ENCODE peak calls at places on chromosomes 13 and 19, in five cellular contexts. F is IMR-90, A is H1, Q is H9, P is neuronal stem cell. L is an unnamed sample. For H3K4me1, the result is how much of the 10 kb centered on the place peaks cover.

GRCh38 chr13:70668293-70668692 is 560.0 kb upstream of the KLHL1 start:
- DNase-seq in F (no peak), A (no peak), Q (peak), P (peak), L (no peak)

GRCh38 chr13:26538363-26539317 is 18.8 kb upstream of the WASF3 start:
- DNase-seq in F (no peak), A (no peak), Q (no peak), P (no peak), L (no peak)

GRCh38 chr19:7500811-7501450 is 12.1 kb upstream of the PEX11G start:
- DNase-seq in F (peak), A (peak), Q (peak), P (peak), L (peak)

GRCh38 chr13:22111961-22112360 is 441.1 kb downstream of the FGF9 start:
- DNase-seq in F (no peak), A (no peak), Q (no peak), P (no peak), L (no peak)

GRCh38 chr13:25300861-25301346 is 521 bp upstream of the NUP58 start:
- DNase-seq in F (no peak), A (no peak), Q (peak), P (no peak), L (no peak)

GRCh38 chr13:45830121-45830520 is 21.4 kb downstream of the SIAH3 start:
- DNase-seq in F (no peak), A (peak), Q (no peak), P (no peak), L (no peak)

GRCh38 chr19:6060600-6061391 is 49.5 kb downstream of the RFX2 start:
- DNase-seq in F (peak), A (no peak), Q (peak), P (no peak), L (no peak)

GRCh38 chr19:37867831-37868230 is 38.6 kb downstream of the WDR87 start:
- DNase-seq in F (peak), A (no peak), Q (no peak), P (no peak), L (peak)

GRCh38 chr13:99151516-99151915 is 49.1 kb upstream of the UBAC2 start:
- DNase-seq in F (peak), A (no peak), Q (no peak), P (no peak), L (peak)

GRCh38 chr13:51524846-51525566 is 59.3 kb upstream of the WDFY2 start:
- DNase-seq in F (peak), A (no peak), Q (no peak), P (no peak), L (peak)

GRCh38 chr13:78909276-78909675 is 250.3 kb upstream of the OBI1 start:
- DNase-seq in F (no peak), A (no peak), Q (no peak), P (no peak), L (no peak)

GRCh38 chr19:31350693-31351211 is 1.5 kb upstream of the TSHZ3 start:
- DNase-seq in F (peak), A (peak), Q (peak), P (no peak), L (peak)

GRCh38 chr19:33394723-33395560 is 21.4 kb downstream of the CEBPG start:
- DNase-seq in F (no peak), A (no peak), Q (no peak), P (no peak), L (no peak)

GRCh38 chr19:50371914-50372475 is 4.3 kb upstream of the NR1H2 start:
- DNase-seq in F (no peak), A (no peak), Q (no peak), P (no peak), L (peak)

GRCh38 chr13:41558781-41559560 is 101.6 kb downstream of the RGCC start:
- DNase-seq in F (no peak), A (no peak), Q (no peak), P (no peak), L (no peak)

GRCh38 chr13:44257806-44258205 is 115.8 kb upstream of the SERP2 start:
- DNase-seq in F (no peak), A (no peak), Q (no peak), P (no peak), L (peak)

GRCh38 chr13:109610517-109610916 is 175.9 kb downstream of the IRS2 start:
- DNase-seq in F (no peak), A (peak), Q (peak), P (no peak), L (no peak)

GRCh38 chr13:22893149-22893548 is 287.6 kb upstream of the SGCG start:
- DNase-seq in F (no peak), A (no peak), Q (no peak), P (no peak), L (no peak)

GRCh38 chr13:74148437-74148836 is 14.2 kb upstream of the KLF12 start:
- DNase-seq in F (no peak), A (no peak), Q (no peak), P (no peak), L (no peak)

GRCh38 chr13:113089693-113090414 is 15.7 kb upstream of the F7 start:
- DNase-seq in F (no peak), A (no peak), Q (peak), P (no peak), L (no peak)

GRCh38 chr13:70330697-70331361 is 222.6 kb upstream of the KLHL1 start:
- DNase-seq in F (no peak), A (no peak), Q (no peak), P (no peak), L (no peak)

GRCh38 chr19:46229442-46229841 is at the start of gene IGFL1:
- DNase-seq in F (no peak), A (no peak), Q (no peak), P (no peak), L (no peak)

GRCh38 chr19:29366757-29367156 is 153.8 kb upstream of the UQCRFS1 start:
- DNase-seq in F (no peak), A (peak), Q (no peak), P (no peak), L (no peak)

GRCh38 chr19:14432817-14433453 is at the start of gene PKN1:
- DNase-seq in F (no peak), A (peak), Q (peak), P (peak), L (no peak)

GRCh38 chr13:97432232-97432916 is 1.6 kb upstream of the RAP2A start:
- DNase-seq in F (no peak), A (no peak), Q (no peak), P (no peak), L (no peak)

GRCh38 chr13:107866007-107866665 is 349.2 kb downstream of the LIG4 start:
- DNase-seq in F (peak), A (peak), Q (peak), P (peak), L (peak)

GRCh38 chr19:38979867-38980266 is 4.3 kb upstream of the FBXO17 start:
- DNase-seq in F (no peak), A (no peak), Q (no peak), P (no peak), L (no peak)

GRCh38 chr13:77827350-77827749 is 91.3 kb downstream of the EDNRB start:
- DNase-seq in F (no peak), A (no peak), Q (no peak), P (no peak), L (no peak)

GRCh38 chr19:11268783-11269267 is 6.5 kb upstream of the DOCK6 start:
- DNase-seq in F (peak), A (no peak), Q (no peak), P (no peak), L (peak)

GRCh38 chr19:47257411-47258169 is 1.3 kb downstream of the CCDC9 start:
- DNase-seq in F (no peak), A (no peak), Q (no peak), P (no peak), L (no peak)

GRCh38 chr13:41231786-41232185 is 31.6 kb downstream of the MTRF1 start:
- DNase-seq in F (peak), A (no peak), Q (no peak), P (no peak), L (peak)

GRCh38 chr19:42528354-42529247 is at the start of gene CEACAM1:
- DNase-seq in F (no peak), A (peak), Q (no peak), P (no peak), L (no peak)

GRCh38 chr13:101869553-101869952 is 417.1 kb downstream of the ITGBL1 start:
- DNase-seq in F (peak), A (no peak), Q (no peak), P (no peak), L (peak)

GRCh38 chr19:51417107-51417806 is at the start of gene SIGLEC10:
- DNase-seq in F (no peak), A (no peak), Q (peak), P (no peak), L (no peak)

GRCh38 chr19:11410682-11411081 is 8.4 kb downstream of the RGL3 start:
- DNase-seq in F (peak), A (no peak), Q (no peak), P (no peak), L (no peak)

GRCh38 chr19:2260341-2260751 is 4.1 kb upstream of the JSRP1 start:
- DNase-seq in F (no peak), A (no peak), Q (no peak), P (no peak), L (no peak)

GRCh38 chr19:3073931-3074595 is 11.8 kb upstream of the TLE5 start:
- DNase-seq in F (no peak), A (peak), Q (no peak), P (no peak), L (no peak)

GRCh38 chr13:25171517-25172302 is at the start of gene AMER2:
- DNase-seq in F (no peak), A (peak), Q (no peak), P (peak), L (peak)

GRCh38 chr13:33723365-33723764 is 94.6 kb upstream of the RFC3 start:
- DNase-seq in F (no peak), A (no peak), Q (no peak), P (no peak), L (peak)
- H2BK15ac ChIP-seq in F (peak), A (no peak), Q (no peak), P (no peak), L (no peak)

DNA sequence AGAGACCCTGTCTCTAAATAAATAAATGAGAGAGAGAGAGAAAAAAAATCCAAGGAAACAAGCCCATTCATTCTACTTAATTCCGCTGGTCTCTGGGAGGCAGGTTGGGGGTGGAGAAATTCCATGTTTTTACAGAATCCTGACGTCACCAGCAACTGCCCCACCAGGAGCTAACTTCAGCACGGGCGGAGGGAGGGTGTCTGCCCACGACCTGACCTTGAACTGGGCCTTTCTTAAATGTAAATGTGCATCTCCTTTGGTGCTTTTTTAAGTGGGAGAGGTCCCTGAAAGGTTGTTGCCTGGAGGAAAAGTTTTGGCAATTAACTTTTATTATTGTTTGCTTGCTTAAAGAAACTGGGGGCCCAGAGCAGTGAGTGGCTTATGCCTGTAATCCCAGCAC is 15.5 kb downstream of the KLF2 start:
- DNase-seq in F (peak), A (no peak), Q (no peak), P (no peak), L (peak)
- H3K4me1 ChIP-seq in F (under half), A (under half), Q (under half), P (under half), L (under half)

DNA sequence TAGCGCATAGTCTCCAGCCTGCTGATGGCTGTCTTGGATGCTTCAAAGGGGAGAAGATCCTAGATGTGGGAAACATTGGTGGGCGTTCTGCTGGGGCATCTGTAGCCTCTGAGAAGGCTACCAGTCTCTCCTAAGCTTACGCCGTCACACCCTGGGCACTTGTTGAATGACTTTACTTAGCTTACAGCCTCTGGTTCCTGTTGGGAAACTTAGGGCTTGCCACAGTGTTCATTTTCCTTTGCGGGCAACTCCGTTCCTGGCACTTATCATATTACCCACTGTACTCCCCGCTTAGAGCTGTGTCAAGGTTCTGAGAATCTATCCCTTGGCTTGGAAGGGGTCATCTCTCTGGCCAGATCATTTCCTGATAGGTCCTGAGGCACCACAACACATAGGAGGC is 20.7 kb upstream of the ALOX5AP start:
- DNase-seq in F (no peak), A (no peak), Q (no peak), P (no peak), L (no peak)
- H2AFZ ChIP-seq in F (no peak), A (no peak), Q (no peak), P (no peak), L (no peak)

DNA sequence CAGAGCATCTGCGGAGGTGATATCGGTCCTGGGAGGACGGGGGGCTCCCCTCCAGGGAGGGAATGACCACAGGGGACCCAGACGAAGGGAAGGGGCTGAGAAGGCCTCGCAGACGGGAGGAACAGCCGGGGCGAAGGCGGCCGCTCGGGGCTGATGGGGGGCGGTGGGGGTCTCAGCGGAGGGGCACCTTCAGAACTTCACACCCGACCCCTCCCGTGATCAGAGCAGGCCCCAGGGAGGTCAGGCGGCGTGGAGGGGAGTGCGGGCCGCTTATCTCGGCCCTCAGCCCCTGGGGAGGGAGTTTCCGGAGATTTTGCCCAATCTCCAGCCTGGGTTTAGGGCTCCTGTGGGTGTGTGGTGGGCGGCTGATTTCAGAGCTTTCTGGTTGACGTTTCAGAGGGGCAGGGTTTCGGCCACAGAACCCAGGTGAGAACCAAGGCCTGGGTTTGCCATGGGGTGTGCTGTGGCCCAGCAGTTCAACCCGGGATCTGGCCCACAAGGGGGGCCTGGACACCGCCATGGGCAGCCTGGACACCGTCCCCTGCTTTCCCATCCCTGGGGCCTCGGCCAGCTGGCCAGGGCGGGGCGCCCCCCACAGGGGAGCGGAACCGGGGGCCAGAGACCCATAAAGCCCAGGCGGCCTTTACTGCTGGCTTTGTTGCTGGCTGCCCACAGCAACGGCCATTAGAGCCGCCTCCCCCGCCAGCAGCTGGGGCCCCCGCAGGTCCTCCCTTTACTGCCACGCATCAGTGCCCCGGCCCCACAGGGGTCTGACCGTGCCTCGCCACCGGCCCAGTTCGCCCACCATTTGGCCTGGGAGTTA is 29.0 kb downstream of the ARID3A start:
- DNase-seq in F (no peak), A (no peak), Q (no peak), P (no peak), L (peak)
- H2BK15ac ChIP-seq in F (no peak), A (peak), Q (no peak), P (peak), L (peak)

GRCh38 chr19:41221514-41222205 is 2.6 kb downstream of the AXL start:
- DNase-seq in F (no peak), A (no peak), Q (no peak), P (no peak), L (no peak)
- H3K4me1 ChIP-seq in F (under half), A (under half), Q (under half), P (under half), L (half or more)

GRCh38 chr19:35352448-35353304 is 5.0 kb downstream of the FFAR1 start:
- DNase-seq in F (peak), A (peak), Q (peak), P (peak), L (peak)
- H2AFZ ChIP-seq in F (peak), A (peak), Q (peak), P (peak), L (no peak)